ENCODE peak calls at places on chromosome 14, in nine cellular contexts. V is CD8-positive, alpha-beta T cell; W is A549; M is activated T-cell treated with anti-CD3 and anti-CD28 coated beads, Interleukin-2, amount 50 U/mL, for 4 hours; X is activated CD8-positive, alpha-beta memory T cell treated with anti-CD3 and anti-CD28 coated beads, Interleukin-2, amount 10 ng/mL, durations not matched to agents 7 days and 5 days; Q is left lung; Z is lower lobe of right lung; L is K562; B is aorta. T is an unnamed sample.

GRCh38 chr14:45246633-45247173 is 6.3 kb downstream of the MIS18BP1 start:
- ATAC-seq in V (no peak), W (no peak), M (peak; percentile 78), X (peak; percentile 54), Q (no peak), Z (no peak), L (no peak), B (no peak), T (no peak)

GRCh38 chr14:47022721-47023120 is 371.1 kb upstream of the RPL10L start:
- ATAC-seq in V (no peak), W (no peak), M (no peak), X (no peak), Q (no peak), Z (no peak), L (no peak), B (no peak), T (no peak)

GRCh38 chr14:80206351-80206750 is 5.0 kb downstream of the DIO2 start:
- ATAC-seq in V (no peak), W (no peak), M (no peak), X (no peak), Q (no peak), Z (no peak), L (no peak), B (no peak), T (no peak)

GRCh38 chr14:96592591-96593388 is 90.6 kb downstream of the PAPOLA start:
- ATAC-seq in V (peak; percentile 82), W (peak; percentile 97), M (peak; percentile 99), X (peak; percentile 99), Q (peak; percentile 90), Z (peak; percentile 78), L (peak; percentile 89), B (peak; percentile 73), T (peak; percentile 58)

GRCh38 chr14:58697927-58698641 is 60.3 kb downstream of the DACT1 start:
- ATAC-seq in V (no peak), W (no peak), M (no peak), X (no peak), Q (peak; percentile 94), Z (no peak), L (no peak), B (no peak), T (no peak)

GRCh38 chr14:67575684-67576083 is 24.4 kb downstream of the PIGH start:
- ATAC-seq in V (no peak), W (no peak), M (no peak), X (no peak), Q (no peak), Z (no peak), L (peak; percentile 16), B (no peak), T (no peak)

GRCh38 chr14:45905672-45906071 is 652.7 kb upstream of the MIS18BP1 start:
- ATAC-seq in V (no peak), W (no peak), M (no peak), X (no peak), Q (no peak), Z (no peak), L (no peak), B (no peak), T (no peak)

GRCh38 chr14:51650721-51651387 is 856 bp upstream of the FRMD6 start:
- ATAC-seq in V (no peak), W (peak; percentile 21), M (no peak), X (no peak), Q (peak; percentile 1), Z (no peak), L (no peak), B (peak; percentile 0), T (no peak)

GRCh38 chr14:92846162-92846897 is 52.2 kb downstream of the GOLGA5 start:
- ATAC-seq in V (no peak), W (no peak), M (peak; percentile 79), X (peak; percentile 88), Q (peak; percentile 86), Z (peak; percentile 88), L (peak; percentile 85), B (no peak), T (peak; percentile 25)

GRCh38 chr14:91885113-91885712 is 17.9 kb upstream of the TC2N start:
- ATAC-seq in V (no peak), W (no peak), M (no peak), X (no peak), Q (no peak), Z (no peak), L (no peak), B (peak; percentile 55), T (peak; percentile 2)

GRCh38 chr14:33357225-33358010 is 418.7 kb downstream of the NPAS3 start:
- ATAC-seq in V (no peak), W (no peak), M (no peak), X (no peak), Q (peak; percentile 43), Z (no peak), L (peak; percentile 39), B (no peak), T (no peak)